ENCODE peak calls at places on chromosomes 7 and 10, in ten cellular contexts. K is nephron progenitor cell, S is neural crest cell, D is AG10803, O is AG04450, X is dorsolateral prefrontal cortex, Z is GM23338, Q is cardiac muscle cell, C is fibroblast of mammary gland, J is heart right ventricle. F is an unnamed sample.

GRCh38 chr7:30038182-30038980 is 10.2 kb downstream of the PLEKHA8 start:
- DNase-seq in S (no peak), C (peak), J (no peak), K (no peak), Q (no peak), D (peak), Z (no peak), X (no peak), O (no peak), F (no peak)

GRCh38 chr7:27098493-27099223 is 2.9 kb upstream of the HOXA1 start:
- DNase-seq in O (no peak), C (peak), K (peak), S (peak), X (no peak), J (no peak), Z (peak), Q (peak), D (peak), F (peak)

GRCh38 chr10:86655173-86655540 is 810 bp downstream of the OPN4 start:
- DNase-seq in D (no peak), Q (no peak), Z (no peak), C (no peak), S (no peak), K (no peak), O (no peak), J (no peak), X (peak), F (no peak)

GRCh38 chr7:134371536-134371935 is 54.8 kb upstream of the SLC35B4 start:
- DNase-seq in D (no peak), X (no peak), O (no peak), S (no peak), C (no peak), J (no peak), Z (no peak), K (no peak), Q (no peak), F (no peak)

GRCh38 chr10:132451506-132452215 is 54.7 kb downstream of the PWWP2B start:
- DNase-seq in C (no peak), X (no peak), Q (no peak), K (peak), J (peak), Z (no peak), O (no peak), D (no peak), S (no peak), F (no peak)

GRCh38 chr7:149494738-149495368 is 2.8 kb downstream of the ZNF746 start:
- DNase-seq in X (no peak), Z (no peak), K (no peak), O (peak), D (peak), J (no peak), S (no peak), C (peak), Q (no peak), F (no peak)

GRCh38 chr7:154842608-154843007 is 160.3 kb downstream of the PAXIP1 start:
- DNase-seq in S (no peak), X (no peak), C (no peak), Q (no peak), Z (no peak), J (no peak), K (no peak), O (no peak), D (no peak), F (no peak)

GRCh38 chr7:18177815-18178660 is 150.4 kb upstream of the PRPS1L1 start:
- DNase-seq in C (no peak), Z (no peak), D (no peak), S (no peak), X (no peak), K (no peak), J (no peak), Q (no peak), O (no peak), F (peak)

GRCh38 chr7:149497467-149498261 is at the start of gene ZNF746:
- DNase-seq in X (peak), C (peak), J (peak), D (peak), Q (peak), O (peak), Z (peak), S (peak), K (peak), F (peak)

GRCh38 chr10:44289125-44289524 is 95.8 kb downstream of the CXCL12 start:
- DNase-seq in X (no peak), K (no peak), J (no peak), O (no peak), Z (no peak), S (no peak), Q (no peak), D (no peak), C (no peak), F (no peak)

GRCh38 chr10:109961181-109962001 is 38.1 kb upstream of the XPNPEP1 start:
- DNase-seq in S (no peak), D (no peak), C (peak), Z (peak), K (no peak), J (no peak), O (no peak), Q (no peak), X (no peak), F (no peak)

GRCh38 chr10:131876543-131876942 is 24.3 kb upstream of the PPP2R2D start:
- DNase-seq in K (no peak), C (no peak), Z (no peak), O (no peak), J (no peak), S (no peak), D (no peak), X (no peak), Q (no peak), F (no peak)

GRCh38 chr7:39073432-39073831 is 95.7 kb downstream of the POU6F2 start:
- DNase-seq in S (peak), Q (peak), D (no peak), K (peak), Z (peak), X (no peak), J (no peak), O (no peak), C (no peak), F (no peak)

GRCh38 chr7:24778543-24779282 is 21.4 kb upstream of the GSDME start:
- DNase-seq in D (peak), Z (no peak), Q (no peak), O (no peak), K (no peak), S (no peak), X (peak), J (no peak), C (peak), F (peak)

GRCh38 chr10:42242135-42242805 is 396.1 kb downstream of the ZNF33B start:
- DNase-seq in D (no peak), X (no peak), Z (no peak), J (no peak), Q (no peak), C (no peak), K (no peak), O (no peak), S (no peak), F (no peak)

GRCh38 chr7:117129538-117129955 is 176.2 kb downstream of the ST7 start:
- DNase-seq in X (no peak), C (peak), D (no peak), O (no peak), Z (no peak), J (no peak), Q (no peak), K (no peak), S (no peak), F (no peak)

GRCh38 chr10:18713077-18713476 is 53.8 kb downstream of the ARL5B start:
- DNase-seq in D (peak), O (peak), C (peak), S (no peak), X (no peak), Z (no peak), K (no peak), J (no peak), Q (no peak), F (no peak)

GRCh38 chr7:108572487-108572886 is 2.8 kb downstream of the DNAJB9 start:
- DNase-seq in C (no peak), Q (no peak), D (no peak), O (no peak), Z (no peak), X (no peak), J (no peak), S (no peak), K (no peak), F (no peak)

GRCh38 chr7:100171840-100172239 is 3.4 kb upstream of the GAL3ST4 start:
- DNase-seq in D (no peak), S (no peak), J (no peak), Z (peak), O (no peak), Q (no peak), C (no peak), K (no peak), X (no peak), F (no peak)

GRCh38 chr7:27115161-27116018 is 12.9 kb upstream of the HOXA2 start:
- DNase-seq in Q (no peak), D (no peak), J (no peak), C (peak), S (no peak), X (no peak), O (peak), K (peak), Z (peak), F (no peak)

GRCh38 chr7:151411551-151411950 is 1.7 kb upstream of the WDR86 start:
- DNase-seq in K (no peak), J (no peak), S (no peak), X (no peak), O (no peak), Q (no peak), D (no peak), C (no peak), Z (no peak), F (no peak)

GRCh38 chr7:4931932-4932331 is 27.1 kb downstream of the MMD2 start:
- DNase-seq in K (peak), X (peak), J (no peak), S (peak), O (no peak), C (no peak), D (no peak), Z (peak), Q (peak), F (no peak)

GRCh38 chr10:103617362-103618026 is 124.0 kb downstream of the NEURL1 start:
- DNase-seq in Z (no peak), K (no peak), C (no peak), O (no peak), S (no peak), D (peak), Q (no peak), X (no peak), J (peak), F (no peak)

GRCh38 chr10:57624856-57625592 is 642.7 kb downstream of the IPMK start:
- DNase-seq in S (no peak), J (no peak), Z (no peak), Q (peak), X (no peak), O (no peak), C (peak), D (no peak), K (no peak), F (no peak)

GRCh38 chr7:134758981-134759380 is 20.5 kb upstream of the CALD1 start:
- DNase-seq in D (no peak), Z (no peak), Q (no peak), X (no peak), C (no peak), S (no peak), K (no peak), O (no peak), J (no peak), F (no peak)

GRCh38 chr7:4147931-4148620 is 534.0 kb upstream of the FOXK1 start:
- DNase-seq in O (no peak), Z (peak), S (no peak), K (no peak), D (no peak), C (no peak), X (no peak), J (no peak), Q (no peak), F (no peak)

GRCh38 chr7:74061840-74062539 is 21.6 kb upstream of the LIMK1 start:
- DNase-seq in D (peak), S (no peak), O (peak), Z (no peak), K (no peak), Q (no peak), J (peak), X (peak), C (peak), F (no peak)

GRCh38 chr7:110539216-110539615 is 551.7 kb upstream of the LRRN3 start:
- DNase-seq in Z (no peak), J (no peak), O (peak), S (no peak), X (no peak), K (no peak), Q (no peak), C (peak), D (no peak), F (no peak)

GRCh38 chr10:114290038-114290437 is 51.0 kb downstream of the VWA2 start:
- DNase-seq in Z (no peak), S (no peak), X (no peak), J (no peak), O (no peak), D (no peak), Q (no peak), C (no peak), K (no peak), F (no peak)

GRCh38 chr7:107643407-107643806 is 17.2 kb upstream of the SLC26A4 start:
- DNase-seq in Q (no peak), O (no peak), D (peak), S (no peak), K (no peak), X (no peak), J (no peak), C (peak), Z (peak), F (no peak)

GRCh38 chr7:881441-882234 is 5.3 kb downstream of the GET4 start:
- DNase-seq in Q (no peak), D (no peak), C (no peak), S (no peak), O (no peak), X (no peak), J (no peak), Z (no peak), K (no peak), F (no peak)

GRCh38 chr10:51162002-51162401 is 87.7 kb downstream of the PRKG1 start:
- DNase-seq in X (no peak), C (peak), O (no peak), S (no peak), D (peak), Z (peak), Q (no peak), K (peak), J (peak), F (no peak)

GRCh38 chr7:75905785-75906604 is 9.0 kb upstream of the POR start:
- DNase-seq in K (peak), C (peak), X (peak), Q (no peak), O (no peak), S (peak), J (peak), D (peak), Z (peak), F (no peak)

GRCh38 chr10:22259280-22259679 is 41.5 kb upstream of the EBLN1 start:
- DNase-seq in S (no peak), O (no peak), J (no peak), Z (peak), Q (no peak), C (peak), X (no peak), K (no peak), D (peak), F (peak)

GRCh38 chr7:77407906-77408305 is 8.2 kb downstream of the GSAP start:
- DNase-seq in O (no peak), Q (no peak), D (no peak), Z (no peak), K (no peak), S (no peak), C (no peak), X (no peak), J (no peak), F (no peak)

GRCh38 chr10:78337646-78338391 is 304.2 kb downstream of the RPS24 start:
- DNase-seq in O (no peak), Z (no peak), D (peak), C (no peak), K (no peak), J (no peak), S (no peak), Q (no peak), X (no peak), F (no peak)

GRCh38 chr10:78335371-78335690 is 301.7 kb downstream of the RPS24 start:
- DNase-seq in O (no peak), Z (no peak), D (no peak), J (no peak), S (no peak), Q (no peak), X (no peak), C (no peak), K (no peak), F (no peak)

GRCh38 chr10:78337016-78337415 is 303.4 kb downstream of the RPS24 start:
- DNase-seq in C (no peak), O (no peak), J (no peak), X (no peak), S (no peak), D (no peak), K (no peak), Q (no peak), Z (no peak), F (no peak)

GRCh38 chr10:78336402-78336791 is 302.7 kb downstream of the RPS24 start:
- DNase-seq in K (no peak), O (peak), C (peak), Q (no peak), D (peak), J (no peak), S (no peak), Z (no peak), X (no peak), F (no peak)

GRCh38 chr10:78335691-78336401 is 302.2 kb downstream of the RPS24 start:
- DNase-seq in D (peak), C (peak), S (no peak), Z (no peak), K (peak), O (peak), X (no peak), J (peak), Q (no peak), F (no peak)
- TF ChIP-seq CTCF in D (no peak), C (no peak), S (no peak), Z (no peak), K (no peak), O (no peak), X (no peak), J (no peak), Q (no peak), F (no peak)

GRCh38 chr10:120805014-120805805 is 46.0 kb upstream of the WDR11 start:
- DNase-seq in J (no peak), X (no peak), S (no peak), D (no peak), Q (no peak), C (no peak), K (no peak), O (no peak), Z (peak), F (no peak)
- TF ChIP-seq CTCF in J (no peak), X (no peak), S (no peak), D (no peak), Q (no peak), C (no peak), K (peak), O (no peak), Z (peak), F (peak)

GRCh38 chr7:44433255-44434022 is 57.0 kb downstream of the NUDCD3 start:
- DNase-seq in J (no peak), S (no peak), X (no peak), K (no peak), O (no peak), C (no peak), Z (no peak), Q (no peak), D (no peak), F (no peak)

GRCh38 chr7:44430054-44430453 is 60.4 kb downstream of the NUDCD3 start:
- DNase-seq in Q (no peak), D (no peak), Z (no peak), O (no peak), S (no peak), J (no peak), C (no peak), X (no peak), K (no peak), F (no peak)

GRCh38 chr7:44434201-44434600 is 56.3 kb downstream of the NUDCD3 start:
- DNase-seq in S (no peak), Q (peak), Z (no peak), C (no peak), K (no peak), X (no peak), O (no peak), J (no peak), D (no peak), F (no peak)

GRCh38 chr7:44432381-44432977 is 58.0 kb downstream of the NUDCD3 start:
- DNase-seq in X (no peak), J (no peak), Q (no peak), K (no peak), O (no peak), C (no peak), D (no peak), Z (no peak), S (no peak), F (no peak)

GRCh38 chr7:44431091-44431608 is 59.3 kb downstream of the NUDCD3 start:
- DNase-seq in X (no peak), D (no peak), Z (peak), C (no peak), O (no peak), K (peak), Q (peak), S (no peak), J (no peak), F (peak)
- TF ChIP-seq CTCF in X (no peak), D (no peak), Z (peak), C (no peak), O (peak), K (no peak), Q (no peak), S (no peak), J (no peak), F (peak)

DNA sequence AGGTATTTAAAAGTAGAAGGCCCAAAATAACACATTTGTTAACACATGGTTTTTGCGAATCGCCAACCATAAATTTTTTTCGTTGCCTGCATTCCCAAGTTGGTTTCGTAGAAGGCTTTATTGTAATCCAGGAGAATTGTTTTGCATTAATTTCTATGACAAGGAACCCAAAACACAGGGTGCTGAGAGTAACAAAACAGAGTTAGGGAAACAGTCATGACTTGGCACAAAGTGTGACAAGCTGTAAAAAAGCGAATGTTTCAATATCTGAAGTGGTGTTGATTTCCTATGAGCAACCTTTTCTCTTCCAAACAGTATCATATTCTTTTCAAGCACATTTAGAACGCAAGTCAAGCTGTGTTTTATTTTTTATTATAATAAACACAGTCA is 63.6 kb downstream of the C10orf67 start:
- DNase-seq in X (no peak), J (no peak), S (no peak), C (no peak), Q (no peak), K (no peak), Z (peak), D (no peak), O (no peak), F (no peak)
- TF ChIP-seq CTCF in X (no peak), J (no peak), S (no peak), C (no peak), Q (no peak), K (no peak), Z (no peak), D (no peak), O (no peak), F (no peak)

F was measured in GM10248.